ENCODE peak calls at places on chromosomes 7 and 10, in eight cellular contexts. One of them, this sample, is unnamed.

GRCh38 chr10:14953452-14954000 is 370 bp downstream of the DCLRE1C start:
- DNase-seq in stomach: peak
- DNase-seq in HEK293T: peak
- DNase-seq in T-helper 2 cell: peak
- DNase-seq in DMS79 treated with DMSO at 0.1 percent for 48 hours: no peak
- DNase-seq in H7: peak
- DNase-seq in cardiac fibroblast: peak
- DNase-seq in fibroblast of gingiva: peak
- DNase-seq in this sample: no peak

GRCh38 chr10:44702531-44702930 is 208.6 kb upstream of the TMEM72 start:
- DNase-seq in H7: no peak
- DNase-seq in DMS79 treated with DMSO at 0.1 percent for 48 hours: no peak
- DNase-seq in HEK293T: no peak
- DNase-seq in fibroblast of gingiva: no peak
- DNase-seq in stomach: no peak
- DNase-seq in cardiac fibroblast: no peak
- DNase-seq in T-helper 2 cell: no peak
- DNase-seq in this sample: no peak

GRCh38 chr7:130281227-130281626 is 11.7 kb upstream of the CPA4 start:
- DNase-seq in H7: no peak
- DNase-seq in stomach: no peak
- DNase-seq in HEK293T: no peak
- DNase-seq in T-helper 2 cell: no peak
- DNase-seq in DMS79 treated with DMSO at 0.1 percent for 48 hours: no peak
- DNase-seq in cardiac fibroblast: peak
- DNase-seq in fibroblast of gingiva: peak
- DNase-seq in this sample: no peak

GRCh38 chr10:11479307-11479706 is 132.1 kb downstream of the USP6NL start:
- DNase-seq in T-helper 2 cell: no peak
- DNase-seq in HEK293T: no peak
- DNase-seq in fibroblast of gingiva: no peak
- DNase-seq in DMS79 treated with DMSO at 0.1 percent for 48 hours: no peak
- DNase-seq in H7: no peak
- DNase-seq in stomach: no peak
- DNase-seq in cardiac fibroblast: no peak
- DNase-seq in this sample: no peak

GRCh38 chr10:29343607-29344038 is 54.8 kb downstream of the LYZL1 start:
- DNase-seq in DMS79 treated with DMSO at 0.1 percent for 48 hours: no peak
- DNase-seq in cardiac fibroblast: peak
- DNase-seq in HEK293T: no peak
- DNase-seq in H7: no peak
- DNase-seq in stomach: no peak
- DNase-seq in fibroblast of gingiva: no peak
- DNase-seq in T-helper 2 cell: peak
- DNase-seq in this sample: no peak

GRCh38 chr7:149806726-149807125 is 31.4 kb upstream of the ZNF862 start:
- DNase-seq in T-helper 2 cell: no peak
- DNase-seq in stomach: no peak
- DNase-seq in cardiac fibroblast: no peak
- DNase-seq in DMS79 treated with DMSO at 0.1 percent for 48 hours: no peak
- DNase-seq in HEK293T: no peak
- DNase-seq in H7: no peak
- DNase-seq in fibroblast of gingiva: no peak
- DNase-seq in this sample: no peak

GRCh38 chr7:101315336-101315735 is 6.3 kb downstream of the IFT22 start:
- DNase-seq in cardiac fibroblast: peak
- DNase-seq in stomach: peak
- DNase-seq in DMS79 treated with DMSO at 0.1 percent for 48 hours: no peak
- DNase-seq in H7: peak
- DNase-seq in T-helper 2 cell: peak
- DNase-seq in HEK293T: no peak
- DNase-seq in fibroblast of gingiva: peak
- DNase-seq in this sample: no peak

GRCh38 chr7:116236020-116236630 is 25.8 kb downstream of the TES start:
- DNase-seq in DMS79 treated with DMSO at 0.1 percent for 48 hours: peak
- DNase-seq in cardiac fibroblast: peak
- DNase-seq in H7: peak
- DNase-seq in fibroblast of gingiva: peak
- DNase-seq in HEK293T: no peak
- DNase-seq in T-helper 2 cell: peak
- DNase-seq in stomach: peak
- DNase-seq in this sample: no peak

GRCh38 chr7:128221929-128222403 is 19.1 kb upstream of the LEP start:
- DNase-seq in cardiac fibroblast: peak
- DNase-seq in T-helper 2 cell: no peak
- DNase-seq in H7: no peak
- DNase-seq in fibroblast of gingiva: peak
- DNase-seq in stomach: no peak
- DNase-seq in DMS79 treated with DMSO at 0.1 percent for 48 hours: no peak
- DNase-seq in HEK293T: no peak
- DNase-seq in this sample: no peak

GRCh38 chr10:14010083-14010551 is 320.6 kb downstream of the FRMD4A start:
- DNase-seq in fibroblast of gingiva: peak
- DNase-seq in HEK293T: no peak
- DNase-seq in H7: peak
- DNase-seq in cardiac fibroblast: peak
- DNase-seq in stomach: no peak
- DNase-seq in DMS79 treated with DMSO at 0.1 percent for 48 hours: no peak
- DNase-seq in T-helper 2 cell: no peak
- DNase-seq in this sample: no peak

GRCh38 chr7:611281-611810 is 91.7 kb upstream of the PDGFA start:
- DNase-seq in stomach: no peak
- DNase-seq in fibroblast of gingiva: no peak
- DNase-seq in HEK293T: no peak
- DNase-seq in cardiac fibroblast: no peak
- DNase-seq in T-helper 2 cell: no peak
- DNase-seq in DMS79 treated with DMSO at 0.1 percent for 48 hours: no peak
- DNase-seq in H7: no peak
- DNase-seq in this sample: no peak